ENCODE peak calls at places on chromosomes 12 and 14, in six cellular contexts. N, V, Q, S, T and U are unnamed samples.

GRCh38 chr12:131916306-131917138 is 12.6 kb upstream of the PUS1 start:
- DNase-seq in T (peak; percentile 55), Q (no peak), S (no peak), N (no peak), V (peak; percentile 7), U (no peak)

GRCh38 chr12:14972816-14973215 is at the start of gene PDE6H:
- DNase-seq in V (no peak), N (no peak), Q (no peak), S (no peak), T (no peak), U (no peak)

GRCh38 chr12:92224685-92225331 is 79.2 kb upstream of the BTG1 start:
- DNase-seq in V (peak; percentile 29), Q (no peak), N (peak; percentile 71), T (peak; percentile 39), S (no peak), U (no peak)

GRCh38 chr14:80587096-80587724 is 354.3 kb downstream of the CEP128 start:
- DNase-seq in N (peak; percentile 48), T (peak; percentile 65), S (no peak), Q (no peak), V (no peak), U (no peak)

GRCh38 chr12:44031472-44032185 is 195.7 kb downstream of the TMEM117 start:
- DNase-seq in V (no peak), S (no peak), N (peak; percentile 28), Q (no peak), T (no peak), U (no peak)

GRCh38 chr12:72493390-72493789 is 221.2 kb downstream of the TRHDE start:
- DNase-seq in Q (no peak), N (peak; percentile 30), T (no peak), S (no peak), V (no peak), U (no peak)

GRCh38 chr12:85829391-85829790 is 6.8 kb downstream of the RASSF9 start:
- DNase-seq in N (peak; percentile 46), Q (no peak), V (no peak), S (no peak), T (no peak), U (no peak)

GRCh38 chr12:49967777-49968250 is 4.9 kb upstream of the AQP6 start:
- DNase-seq in S (no peak), N (no peak), V (no peak), Q (no peak), T (no peak), U (no peak)

GRCh38 chr14:75422169-75422568 is 5.7 kb upstream of the JDP2 start:
- DNase-seq in V (peak; percentile 55), T (peak; percentile 74), S (no peak), N (peak; percentile 92), Q (no peak), U (no peak)

GRCh38 chr12:3348055-3348454 is 142.9 kb upstream of the PRMT8 start:
- DNase-seq in T (no peak), N (no peak), V (no peak), S (no peak), Q (no peak), U (no peak)

GRCh38 chr12:65093571-65093970 is 27.5 kb downstream of the WIF1 start:
- DNase-seq in S (no peak), T (no peak), Q (no peak), V (no peak), N (no peak), U (no peak)

GRCh38 chr12:31204995-31205582 is 120.9 kb downstream of the SINHCAF start:
- DNase-seq in N (peak; percentile 49), Q (no peak), T (no peak), V (no peak), S (no peak), U (no peak)

GRCh38 chr12:53298154-53298553 is 1.3 kb upstream of the MYG1 start:
- DNase-seq in V (no peak), N (peak; percentile 97), S (no peak), Q (no peak), T (no peak), U (no peak)

GRCh38 chr12:53302903-53303302 is 3.4 kb downstream of the MYG1 start:
- DNase-seq in N (no peak), Q (no peak), S (no peak), T (no peak), V (no peak), U (no peak)

GRCh38 chr12:53299101-53299453 is 418 bp upstream of the MYG1 start:
- DNase-seq in Q (no peak), S (no peak), V (peak; percentile 72), T (peak; percentile 67), N (peak; percentile 85), U (no peak)

GRCh38 chr12:53299454-53300180 is at the start of gene MYG1:
- DNase-seq in Q (peak; percentile 98), T (peak; percentile 95), V (peak; percentile 91), S (peak; percentile 90), N (peak; percentile 84), U (peak; percentile 91)

DNA sequence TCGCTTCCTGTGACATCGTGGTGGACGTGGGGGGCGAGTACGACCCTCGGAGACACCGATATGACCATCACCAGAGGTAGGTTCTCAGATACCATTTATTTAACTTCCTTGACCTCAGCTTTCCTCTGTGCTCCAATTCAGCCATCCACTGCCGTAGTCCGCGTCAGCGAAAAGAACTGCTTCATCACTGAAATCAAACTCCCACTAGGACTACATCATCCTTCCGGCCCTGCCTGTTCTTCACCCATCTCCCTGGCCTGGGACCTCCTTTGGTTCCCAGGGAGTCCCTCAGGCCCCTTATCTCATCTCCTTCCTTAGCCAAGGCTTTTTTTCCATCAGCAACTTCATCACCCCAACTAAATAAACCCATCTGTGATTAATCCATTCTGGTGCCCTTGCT is 692 bp downstream of the MYG1 start:
- DNase-seq in Q (no peak), T (peak; percentile 35), V (peak; percentile 35), S (no peak), N (peak; percentile 77), U (no peak)
- H3K4me1 ChIP-seq in Q (peaks cover 77% of the 10 kb centered on the region), T (peaks cover 48% of the 10 kb centered on the region), V (peaks cover 7% of the 10 kb centered on the region), S (peaks cover 28% of the 10 kb centered on the region), N (peaks cover 16% of the 10 kb centered on the region), U (peaks cover 5% of the 10 kb centered on the region)

GRCh38 chr12:57548488-57548887 is 1.4 kb upstream of the KIF5A start:
- DNase-seq in N (no peak), V (no peak), T (no peak), Q (no peak), S (no peak), U (no peak)

GRCh38 chr12:57549203-57549908 is 488 bp upstream of the KIF5A start:
- DNase-seq in T (no peak), N (no peak), V (no peak), Q (no peak), S (no peak), U (no peak)

GRCh38 chr12:57547366-57548315 is 649 bp upstream of the DCTN2 start:
- DNase-seq in T (no peak), S (no peak), V (no peak), Q (no peak), N (no peak), U (no peak)

GRCh38 chr12:57545809-57546437 is 1.1 kb downstream of the DCTN2 start:
- DNase-seq in N (peak; percentile 12), V (no peak), Q (no peak), T (no peak), S (peak; percentile 30), U (no peak)

DNA sequence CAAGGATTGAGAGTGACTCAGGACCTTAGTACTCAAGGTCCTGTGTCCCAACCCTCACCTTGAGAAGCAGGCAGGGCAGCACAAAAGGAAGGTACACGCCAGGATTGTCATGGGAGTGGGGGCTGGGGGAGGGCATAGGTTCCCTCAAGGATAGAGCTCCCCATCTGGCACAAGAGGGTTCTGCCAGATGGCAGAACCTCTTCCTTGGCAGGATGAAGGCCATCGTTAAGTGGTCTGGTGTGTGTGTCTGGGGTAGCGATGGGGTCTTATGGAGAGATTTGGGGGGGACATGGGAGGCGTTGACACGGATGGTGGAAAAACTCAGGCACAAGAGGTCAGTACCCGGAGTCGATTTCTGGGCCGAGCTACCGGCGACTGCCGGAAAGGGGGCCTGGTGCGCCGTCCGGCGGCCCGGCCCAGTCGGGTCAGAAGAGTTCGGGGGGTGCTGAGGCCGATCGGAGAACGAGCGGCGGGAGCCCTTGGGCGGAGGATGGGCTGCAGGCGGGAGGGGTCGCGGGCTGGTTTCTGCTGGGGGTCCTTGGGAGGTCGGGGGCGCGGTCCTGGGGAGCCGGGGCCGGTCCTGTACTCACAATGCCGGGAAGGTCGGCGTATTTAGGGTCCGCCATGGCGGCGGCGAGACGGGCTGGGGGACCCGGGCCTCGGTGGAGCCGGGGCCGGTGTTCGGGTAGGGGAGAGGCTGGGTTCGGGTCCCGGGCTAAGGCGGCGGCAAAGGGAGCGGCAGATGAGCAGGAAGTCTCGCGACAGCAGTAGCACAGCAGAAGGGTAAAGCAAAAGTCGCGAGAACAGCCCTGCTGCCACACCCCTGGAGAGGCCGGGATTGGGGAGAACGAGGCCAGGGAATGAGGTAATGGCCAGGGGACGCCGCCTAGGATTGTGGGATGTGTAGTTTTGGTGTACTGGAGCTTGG is at the start of gene DCTN2:
- DNase-seq in V (peak; percentile 98), N (peak; percentile 96), T (peak; percentile 97), Q (peak; percentile 97), S (peak; percentile 97), U (peak; percentile 94)
- TF ChIP-seq POLR2A in V (peak; percentile 52), N (peak; percentile 52), T (peak; percentile 38), Q (no peak), S (peak; percentile 65), U (peak; percentile 55)

GRCh38 chr12:113060336-113060960 is 3.9 kb downstream of the DTX1 start:
- DNase-seq in S (no peak), T (no peak), Q (peak; percentile 41), N (no peak), V (no peak), U (no peak)

GRCh38 chr12:113059071-113059595 is 2.6 kb downstream of the DTX1 start:
- DNase-seq in V (no peak), S (no peak), N (no peak), T (no peak), Q (no peak), U (no peak)

GRCh38 chr12:113062502-113063395 is 6.2 kb downstream of the DTX1 start:
- DNase-seq in V (no peak), T (no peak), S (no peak), N (no peak), Q (peak; percentile 87), U (no peak)

GRCh38 chr12:113063396-113064350 is 7.1 kb downstream of the DTX1 start:
- DNase-seq in V (no peak), T (no peak), N (no peak), S (no peak), Q (peak; percentile 64), U (no peak)

GRCh38 chr12:113061061-113061694 is 4.6 kb downstream of the DTX1 start:
- DNase-seq in N (no peak), V (no peak), Q (peak; percentile 42), S (no peak), T (no peak), U (no peak)
- H3K4me1 ChIP-seq in N (no peaks in the 10 kb centered on the region), V (peaks cover 7% of the 10 kb centered on the region), Q (peaks cover 89% of the 10 kb centered on the region), S (peaks cover 11% of the 10 kb centered on the region), T (peaks cover 6% of the 10 kb centered on the region), U (no peaks in the 10 kb centered on the region)

GRCh38 chr12:42240131-42240750 is 2.2 kb upstream of the YAF2 start:
- DNase-seq in Q (no peak), S (no peak), V (no peak), N (no peak), T (no peak), U (no peak)

GRCh38 chr12:42237052-42237852 is 796 bp downstream of the YAF2 start:
- DNase-seq in N (peak; percentile 75), S (peak; percentile 82), T (peak; percentile 94), Q (peak; percentile 95), V (peak; percentile 81), U (peak; percentile 61)

GRCh38 chr12:42236017-42236416 is 2.0 kb downstream of the YAF2 start:
- DNase-seq in V (no peak), S (no peak), Q (no peak), N (no peak), T (no peak), U (no peak)

GRCh38 chr12:42237853-42238239 is 202 bp downstream of the YAF2 start:
- DNase-seq in N (no peak), Q (no peak), S (no peak), T (no peak), V (no peak), U (no peak)

GRCh38 chr12:42238240-42239140 is at the start of gene YAF2:
- DNase-seq in N (peak; percentile 85), S (peak; percentile 93), T (peak; percentile 92), Q (peak; percentile 98), V (peak; percentile 91), U (peak; percentile 85)
- TF ChIP-seq POLR2A in N (peak; percentile 49), S (no peak), T (peak; percentile 44), Q (no peak), V (peak; percentile 14), U (peak; percentile 19)